ENCODE peak calls at places on chromosomes 7 and 10, in four cellular contexts. K is endothelial cell of umbilical vein, J is colonic mucosa, W is foreskin fibroblast. T is an unnamed sample.

GRCh38 chr10:128008521-128009250 is 101.8 kb downstream of the PTPRE start:
- DNase-seq in K (no peak), J (no peak), W (no peak), T (no peak)

GRCh38 chr7:122884186-122884585 is 2.1 kb downstream of the CADPS2 start:
- DNase-seq in K (no peak), J (no peak), W (no peak), T (no peak)

GRCh38 chr10:64089648-64090047 is 568.4 kb downstream of the REEP3 start:
- DNase-seq in K (no peak), J (no peak), W (no peak), T (no peak)

GRCh38 chr7:103142494-103142893 is 6.4 kb downstream of the NAPEPLD start:
- DNase-seq in K (peak), J (no peak), W (no peak), T (peak)

GRCh38 chr7:10918093-10918590 is 55.5 kb upstream of the PHF14 start:
- DNase-seq in K (no peak), J (no peak), W (no peak), T (no peak)

GRCh38 chr10:13685885-13686284 is 99.1 kb downstream of the PRPF18 start:
- DNase-seq in K (no peak), J (no peak), W (no peak), T (no peak)

GRCh38 chr7:99997545-99998137 is 17.8 kb upstream of the ZKSCAN1 start:
- DNase-seq in K (peak), J (peak), W (peak), T (peak)

GRCh38 chr10:116829711-116830110 is 19.6 kb upstream of the ENO4 start:
- DNase-seq in K (no peak), J (no peak), W (no peak), T (no peak)

GRCh38 chr7:19665399-19666008 is 43.3 kb downstream of the POLR1F start:
- DNase-seq in K (peak), J (no peak), W (peak), T (peak)

GRCh38 chr10:6072215-6072941 is 10.2 kb upstream of the IL2RA start:
- DNase-seq in K (no peak), J (no peak), W (no peak), T (no peak)

GRCh38 chr7:40219917-40220316 is 85.1 kb downstream of the SUGCT start:
- DNase-seq in K (no peak), J (no peak), W (peak), T (peak)

GRCh38 chr10:53111529-53111928 is 338.9 kb upstream of the MBL2 start:
- DNase-seq in K (no peak), J (no peak), W (no peak), T (no peak)

GRCh38 chr10:13892871-13893270 is 306.1 kb downstream of the PRPF18 start:
- DNase-seq in K (no peak), J (no peak), W (no peak), T (no peak)

GRCh38 chr10:132745971-132746370 is 40.0 kb downstream of the NKX6-2 start:
- DNase-seq in K (no peak), J (no peak), W (no peak), T (no peak)

GRCh38 chr10:93417886-93418285 is 64.2 kb downstream of the MYOF start:
- DNase-seq in K (no peak), J (no peak), W (no peak), T (no peak)

GRCh38 chr10:18098201-18098600 is 42.0 kb upstream of the CACNB2 start:
- DNase-seq in K (no peak), J (no peak), W (no peak), T (no peak)

GRCh38 chr7:6422095-6422494 is 25.7 kb downstream of the DAGLB start:
- DNase-seq in K (no peak), J (no peak), W (no peak), T (no peak)

GRCh38 chr7:6422926-6423632 is 24.7 kb downstream of the DAGLB start:
- DNase-seq in K (no peak), J (no peak), W (no peak), T (no peak)

GRCh38 chr7:6425948-6426347 is 21.8 kb downstream of the DAGLB start:
- DNase-seq in K (no peak), J (no peak), W (no peak), T (no peak)

GRCh38 chr7:6424702-6425072 is 23.1 kb downstream of the DAGLB start:
- DNase-seq in K (no peak), J (no peak), W (no peak), T (no peak)

GRCh38 chr7:6423942-6424701 is 23.6 kb downstream of the DAGLB start:
- DNase-seq in K (no peak), J (peak), W (no peak), T (peak)
- TF ChIP-seq CTCF in K (no peak), J (no peak), W (no peak), T (no peak)

GRCh38 chr7:35761882-35762720 is 38.8 kb upstream of the SEPTIN7 start:
- DNase-seq in K (no peak), J (no peak), W (peak), T (peak)

GRCh38 chr7:35762781-35763180 is 38.1 kb upstream of the SEPTIN7 start:
- DNase-seq in K (no peak), J (no peak), W (no peak), T (no peak)

GRCh38 chr7:35758421-35758820 is 42.4 kb upstream of the SEPTIN7 start:
- DNase-seq in K (no peak), J (no peak), W (no peak), T (peak)

GRCh38 chr7:35757574-35757973 is 43.3 kb upstream of the SEPTIN7 start:
- DNase-seq in K (no peak), J (no peak), W (no peak), T (no peak)

DNA sequence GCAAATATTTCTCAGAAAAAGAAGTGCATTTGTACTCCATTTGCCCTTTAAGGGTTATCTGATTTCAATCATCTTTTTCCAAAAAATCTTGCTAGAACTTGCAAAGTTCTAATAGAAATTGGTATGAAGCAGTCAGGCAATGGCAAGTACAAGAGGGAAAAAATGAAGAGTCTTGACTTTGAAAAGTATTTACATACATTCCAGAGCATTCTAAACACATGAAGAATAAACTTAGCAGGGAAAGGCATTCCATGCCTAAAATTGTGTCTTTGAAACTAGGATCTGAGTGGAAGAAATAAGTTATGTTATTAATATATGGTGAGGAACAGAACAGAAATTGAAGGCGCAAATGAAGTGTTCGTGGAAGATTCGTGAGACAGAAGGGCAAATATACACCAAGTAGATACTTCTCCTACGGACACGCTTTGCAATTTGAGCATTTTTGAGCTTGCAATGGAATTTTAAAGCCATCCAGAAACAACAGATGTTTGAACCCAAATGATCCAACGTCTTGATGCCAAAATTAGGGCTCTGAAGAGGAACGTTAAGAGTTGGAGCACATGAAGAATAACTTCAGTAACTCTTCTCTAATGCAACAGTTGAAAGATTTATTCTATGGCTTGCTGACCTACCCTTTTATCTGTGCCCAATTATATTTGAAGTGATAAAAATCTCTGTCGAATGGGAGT is 40.6 kb upstream of the SEPTIN7 start:
- DNase-seq in K (no peak), J (no peak), W (peak), T (peak)
- H3K4me3 ChIP-seq in K (no peak), J (no peak), W (no peak), T (no peak)

GRCh38 chr7:148264933-148265557 is 325.5 kb upstream of the C7orf33 start:
- DNase-seq in K (no peak), J (no peak), W (peak), T (peak)
- TF ChIP-seq CTCF in K (peak), J (peak), W (peak), T (peak)

GRCh38 chr7:999149-999883 is 16.3 kb downstream of the CYP2W1 start:
- DNase-seq in K (no peak), J (no peak), W (no peak), T (no peak)
- H3K4me3 ChIP-seq in K (no peak), J (no peak), W (no peak), T (no peak)

DNA sequence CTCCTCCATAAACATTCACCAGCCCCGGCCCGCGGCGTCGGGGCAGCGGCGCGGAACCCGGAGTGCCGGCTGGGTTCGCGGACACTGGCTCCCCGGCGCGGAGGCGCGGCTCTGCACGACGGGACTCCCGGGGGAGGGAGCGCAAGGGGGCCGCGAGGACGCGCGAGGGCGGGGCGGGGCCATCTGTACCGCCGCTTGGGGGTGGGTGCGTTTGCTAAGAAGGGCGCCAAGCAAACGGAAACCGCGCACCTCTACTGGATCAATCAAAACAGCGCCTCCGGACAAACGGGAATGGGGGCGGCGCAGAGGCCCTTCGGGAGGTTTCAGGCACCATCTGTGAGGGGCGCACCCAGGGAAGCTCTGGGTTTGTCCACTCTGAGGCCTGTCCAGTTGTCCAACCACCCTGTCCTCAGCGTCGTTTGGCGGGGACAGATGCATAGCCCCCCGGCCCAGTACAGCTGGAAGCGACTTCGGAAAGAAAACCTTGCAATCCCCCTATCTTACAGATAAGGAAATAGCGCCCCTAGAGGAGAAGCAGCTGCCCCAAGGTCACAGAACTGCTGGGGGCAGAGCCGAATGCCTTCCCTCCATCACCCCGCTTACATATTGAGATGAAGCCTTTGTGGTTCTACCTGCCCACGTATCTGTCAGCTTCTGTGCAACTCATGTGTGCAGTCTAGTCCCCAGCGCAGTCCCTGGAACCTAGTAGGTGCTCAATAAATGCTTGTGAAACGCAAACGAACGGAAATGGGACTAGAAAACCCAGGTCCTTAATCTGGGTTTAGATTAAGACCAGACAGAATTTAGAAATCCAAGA is 10.7 kb upstream of the SLIT1 start:
- DNase-seq in K (peak), J (peak), W (peak), T (peak)
- TF ChIP-seq CTCF in K (peak), J (peak), W (peak), T (peak)

GRCh38 chr10:35517431-35518181 is 87.5 kb upstream of the GJD4 start:
- DNase-seq in K (no peak), J (no peak), W (peak), T (peak)
- H3K4me3 ChIP-seq in K (no peak), J (no peak), W (no peak), T (no peak)

T was measured in fibroblast of the aortic adventitia.